ENCODE peak calls at places on chromosomes 6 and 20, in nine cellular contexts. U is glutamatergic neuron; C is retinal pigment epithelial cell; P is epithelial cell of prostate; K is activated CD4-positive, alpha-beta memory T cell treated with anti-CD3 and anti-CD28 coated beads, Interleukin-2, amount 10 ng/mL, durations not matched to agents 7 days and 5 days; W is SK-N-MC; S is T-cell; J is renal cortical epithelial cell; M is ACHN. Y is an unnamed sample.
A peak's percentile ranks its signal among the peaks of the same experiment; 100 is the strongest.

GRCh38 chr6:3013486-3013885 is 13.8 kb downstream of the NQO2 start:
- DNase-seq in W (no peak), P (peak; percentile 50), C (no peak), U (no peak), K (peak; percentile 40), M (peak; percentile 38), J (peak; percentile 84), S (no peak), Y (peak; percentile 64)

GRCh38 chr6:70221025-70221714 is 81.7 kb downstream of the COL9A1 start:
- DNase-seq in P (no peak), J (peak; percentile 38), U (peak; percentile 28), C (no peak), M (peak; percentile 38), W (no peak), K (no peak), S (no peak), Y (no peak)

GRCh38 chr6:154292855-154293519 is 63.6 kb downstream of the IPCEF1 start:
- DNase-seq in C (no peak), W (no peak), K (no peak), J (peak; percentile 98), P (no peak), U (no peak), S (no peak), M (peak; percentile 59), Y (no peak)

GRCh38 chr6:42113929-42114636 is 28.3 kb downstream of the C6orf132 start:
- DNase-seq in K (no peak), W (no peak), P (no peak), M (no peak), S (no peak), C (no peak), J (peak; percentile 99), U (no peak), Y (no peak)

GRCh38 chr6:2665169-2666070 is 85.3 kb downstream of the MYLK4 start:
- DNase-seq in K (no peak), J (no peak), S (no peak), P (peak; percentile 33), C (no peak), U (no peak), M (no peak), W (peak; percentile 76), Y (no peak)

GRCh38 chr20:63081351-63081750 is 74.6 kb upstream of the BHLHE23 start:
- DNase-seq in P (no peak), J (no peak), C (no peak), K (no peak), M (no peak), S (no peak), W (no peak), U (peak; percentile 2), Y (peak; percentile 31)

GRCh38 chr20:4435210-4435609 is 286.5 kb upstream of the PRND start:
- DNase-seq in P (no peak), U (no peak), S (no peak), W (no peak), K (no peak), C (no peak), M (no peak), J (no peak), Y (no peak)

GRCh38 chr6:43009124-43009523 is 4.6 kb downstream of the MEA1 start:
- DNase-seq in J (no peak), W (no peak), K (peak; percentile 47), U (peak; percentile 53), S (no peak), M (peak; percentile 42), C (no peak), P (no peak), Y (no peak)

GRCh38 chr6:144447487-144447886 is 162.4 kb downstream of the UTRN start:
- DNase-seq in U (no peak), M (no peak), S (no peak), C (no peak), K (no peak), J (peak; percentile 33), P (no peak), W (no peak), Y (no peak)

GRCh38 chr6:167825759-167826229 is 917 bp upstream of the AFDN start:
- DNase-seq in P (no peak), M (peak; percentile 55), J (no peak), K (peak; percentile 26), W (no peak), C (no peak), S (no peak), U (peak; percentile 84), Y (peak; percentile 86)

GRCh38 chr6:158769696-158770446 is 49.3 kb downstream of the EZR start:
- DNase-seq in J (no peak), S (no peak), C (no peak), P (no peak), M (no peak), W (no peak), U (no peak), K (no peak), Y (no peak)

GRCh38 chr6:108127826-108128225 is 38.0 kb upstream of the NR2E1 start:
- DNase-seq in C (no peak), U (no peak), M (no peak), W (no peak), S (no peak), P (peak; percentile 45), J (peak; percentile 86), K (no peak), Y (peak; percentile 71)

GRCh38 chr20:11248691-11249178 is 574.9 kb upstream of the JAG1 start:
- DNase-seq in M (no peak), C (no peak), U (no peak), S (no peak), W (no peak), K (no peak), J (no peak), P (no peak), Y (no peak)

GRCh38 chr6:26121141-26122004 is 34.1 kb downstream of the HFE start:
- DNase-seq in W (no peak), J (peak; percentile 100), M (peak; percentile 92), U (no peak), P (no peak), C (no peak), K (no peak), S (no peak), Y (no peak)

GRCh38 chr20:46088409-46089075 is 1.2 kb downstream of the NCOA5 start:
- DNase-seq in K (no peak), P (no peak), U (no peak), S (no peak), C (no peak), M (peak; percentile 18), J (peak; percentile 57), W (no peak), Y (no peak)

GRCh38 chr6:753486-753885 is 60.5 kb upstream of the EXOC2 start:
- DNase-seq in S (no peak), K (no peak), C (no peak), P (no peak), J (no peak), W (no peak), U (no peak), M (peak; percentile 17), Y (no peak)

GRCh38 chr6:3449750-3450305 is 7.0 kb downstream of the SLC22A23 start:
- DNase-seq in J (no peak), W (no peak), K (no peak), C (no peak), P (no peak), U (no peak), S (no peak), M (no peak), Y (no peak)

GRCh38 chr6:35589201-35589739 is 76.6 kb upstream of the TULP1 start:
- DNase-seq in S (no peak), M (no peak), P (no peak), K (no peak), U (no peak), W (no peak), J (no peak), C (no peak), Y (no peak)

GRCh38 chr20:59010995-59011873 is 4.2 kb upstream of the CTSZ start:
- DNase-seq in P (peak; percentile 27), M (peak; percentile 91), W (no peak), S (no peak), J (peak; percentile 87), K (peak; percentile 44), U (no peak), C (peak; percentile 74), Y (peak; percentile 36)

GRCh38 chr20:9981834-9982233 is 53.0 kb upstream of the ANKEF1 start:
- DNase-seq in P (no peak), C (no peak), U (no peak), K (no peak), M (no peak), W (peak; percentile 42), S (no peak), J (peak; percentile 38), Y (no peak)

GRCh38 chr20:7094438-7094997 is 327.0 kb downstream of the BMP2 start:
- DNase-seq in J (peak; percentile 62), M (peak; percentile 44), U (peak; percentile 71), S (no peak), K (no peak), P (no peak), W (peak; percentile 2), C (peak; percentile 16), Y (no peak)

GRCh38 chr6:42028234-42029061 is 21.9 kb upstream of the TAF8 start:
- DNase-seq in W (no peak), U (no peak), M (no peak), S (no peak), P (no peak), J (no peak), C (no peak), K (no peak), Y (no peak)

GRCh38 chr6:149318581-149319286 is 1.2 kb downstream of the TAB2 start:
- DNase-seq in M (peak; percentile 19), P (no peak), W (no peak), K (peak; percentile 25), C (no peak), U (no peak), S (peak; percentile 27), J (peak; percentile 33), Y (no peak)

GRCh38 chr6:16278048-16278724 is 39.8 kb downstream of the GMPR start:
- DNase-seq in P (no peak), C (no peak), S (no peak), M (peak; percentile 5), J (peak; percentile 74), U (no peak), W (no peak), K (no peak), Y (no peak)

GRCh38 chr6:10890151-10890550 is 3.3 kb downstream of the SYCP2L start:
- DNase-seq in M (no peak), K (no peak), S (no peak), P (no peak), J (no peak), U (no peak), C (no peak), W (no peak), Y (no peak)

GRCh38 chr6:142187209-142187608 is 40.1 kb downstream of the VTA1 start:
- DNase-seq in P (no peak), J (no peak), K (no peak), U (no peak), S (no peak), C (peak; percentile 11), W (no peak), M (no peak), Y (peak; percentile 34)

GRCh38 chr20:60984666-60985065 is 267.4 kb upstream of the CDH4 start:
- DNase-seq in P (no peak), C (no peak), M (no peak), U (no peak), S (no peak), W (no peak), J (no peak), K (no peak), Y (no peak)

GRCh38 chr6:3625980-3626533 is 125.5 kb downstream of the PXDC1 start:
- DNase-seq in U (no peak), S (no peak), J (no peak), P (no peak), W (no peak), M (no peak), C (no peak), K (no peak), Y (no peak)

GRCh38 chr6:119110601-119111548 is 32.4 kb upstream of the FAM184A start:
- DNase-seq in M (peak; percentile 59), K (peak; percentile 32), S (no peak), U (no peak), P (no peak), C (no peak), W (peak; percentile 40), J (peak; percentile 61), Y (no peak)

GRCh38 chr6:64694356-64694755 is 1012.7 kb downstream of the EYS start:
- DNase-seq in U (no peak), M (peak; percentile 21), J (peak; percentile 54), S (no peak), C (no peak), W (no peak), K (no peak), P (no peak), Y (no peak)

GRCh38 chr6:100342830-100343229 is 121.9 kb downstream of the SIM1 start:
- DNase-seq in U (no peak), M (no peak), C (peak; percentile 95), K (no peak), S (no peak), W (no peak), P (no peak), J (peak; percentile 68), Y (no peak)